ENCODE peak calls at places on chromosomes 1 and 21, in four cellular contexts. I is uterus, C is psoas muscle, K is Panc1. E is an unnamed sample.

GRCh38 chr21:35743571-35743970 is 316.8 kb downstream of the SETD4 start:
- DNase-seq in C (no peak), I (no peak), K (no peak), E (no peak)

GRCh38 chr1:90728656-90729257 is 11.7 kb upstream of the BARHL2 start:
- DNase-seq in I (no peak), C (no peak), K (no peak), E (no peak)

GRCh38 chr21:31161157-31161556 is 122.9 kb upstream of the KRTAP19-8 start:
- DNase-seq in K (no peak), I (no peak), C (no peak), E (no peak)

GRCh38 chr1:94061513-94062443 is 59.2 kb downstream of the ABCA4 start:
- DNase-seq in K (peak; percentile 66), I (peak; percentile 65), C (peak; percentile 44), E (no peak)

GRCh38 chr1:112337028-112337531 is 58.9 kb upstream of the CTTNBP2NL start:
- DNase-seq in K (peak; percentile 12), I (peak; percentile 31), C (peak; percentile 51), E (no peak)

GRCh38 chr1:16617101-16617727 is 3.9 kb upstream of the NBPF1 start:
- DNase-seq in I (peak; percentile 30), C (no peak), K (no peak), E (no peak)

GRCh38 chr1:59877108-59877682 is 49.4 kb downstream of the CYP2J2 start:
- DNase-seq in I (no peak), K (no peak), C (no peak), E (no peak)

GRCh38 chr1:91402023-91402422 is 2.6 kb downstream of the HFM1 start:
- DNase-seq in I (no peak), K (peak; percentile 10), C (no peak), E (no peak)

GRCh38 chr1:51284487-51284954 is 45.8 kb downstream of the TTC39A start:
- DNase-seq in I (no peak), C (no peak), K (no peak), E (no peak)

GRCh38 chr1:52059326-52059725 is 3.2 kb downstream of the BTF3L4 start:
- DNase-seq in I (no peak), K (no peak), C (no peak), E (no peak)

GRCh38 chr1:191343816-191344215 is 814.4 kb upstream of the RGS18 start:
- DNase-seq in K (no peak), C (no peak), I (no peak), E (no peak)

GRCh38 chr1:82019512-82019911 is 218.8 kb downstream of the ADGRL2 start:
- DNase-seq in I (no peak), K (no peak), C (no peak), E (no peak)

GRCh38 chr1:8495928-8496401 is 178.1 kb downstream of the SLC45A1 start:
- DNase-seq in C (no peak), K (no peak), I (no peak), E (no peak)

GRCh38 chr1:111204211-111204883 is 3.9 kb upstream of the DENND2D start:
- DNase-seq in I (no peak), K (no peak), C (peak; percentile 40), E (peak; percentile 55)

GRCh38 chr21:41583274-41583790 is 75.4 kb upstream of the TMPRSS2 start:
- DNase-seq in C (no peak), I (no peak), K (peak; percentile 43), E (no peak)

GRCh38 chr1:231091853-231092301 is 51.8 kb upstream of the FAM89A start:
- DNase-seq in I (no peak), C (no peak), K (peak; percentile 30), E (no peak)
- TF ChIP-seq CTCF in I (no peak), C (peak; percentile 26), K (peak; percentile 79), E (peak; percentile 58)

GRCh38 chr1:165637427-165637826 is 6.4 kb downstream of the MGST3 start:
- DNase-seq in C (no peak), K (no peak), I (no peak), E (no peak)

GRCh38 chr1:165639821-165640623 is 9.0 kb downstream of the MGST3 start:
- DNase-seq in K (no peak), C (no peak), I (no peak), E (no peak)

GRCh38 chr1:165645654-165646366 is 14.8 kb downstream of the MGST3 start:
- DNase-seq in I (no peak), C (no peak), K (no peak), E (no peak)

GRCh38 chr1:165644064-165644735 is 13.2 kb downstream of the MGST3 start:
- DNase-seq in C (no peak), I (no peak), K (no peak), E (no peak)

GRCh38 chr1:165641276-165641987 is 10.4 kb downstream of the MGST3 start:
- DNase-seq in I (no peak), C (no peak), K (no peak), E (no peak)
- H3K4me1 ChIP-seq in I (peaks cover 11% of the 10 kb centered on the region), C (peaks cover 71% of the 10 kb centered on the region), K (no peaks in the 10 kb centered on the region), E (peaks cover 6% of the 10 kb centered on the region)

GRCh38 chr1:208221291-208221622 is 22.9 kb downstream of the PLXNA2 start:
- DNase-seq in C (no peak), K (no peak), I (no peak), E (no peak)

GRCh38 chr1:208224192-208224713 is 19.9 kb downstream of the PLXNA2 start:
- DNase-seq in I (no peak), K (no peak), C (no peak), E (no peak)

GRCh38 chr1:208223136-208223535 is 21.0 kb downstream of the PLXNA2 start:
- DNase-seq in I (no peak), C (no peak), K (no peak), E (no peak)

GRCh38 chr1:208219659-208220282 is 24.4 kb downstream of the PLXNA2 start:
- DNase-seq in K (no peak), I (peak; percentile 86), C (peak; percentile 79), E (no peak)

GRCh38 chr1:208222376-208223110 is 21.6 kb downstream of the PLXNA2 start:
- DNase-seq in I (no peak), K (no peak), C (no peak), E (no peak)
- H3K4me3 ChIP-seq in I (no peak overlapping the region), K (no peak overlapping the region), C (no peak overlapping the region), E (no peak overlapping the region)

GRCh38 chr1:232385221-232385620 is 244.7 kb downstream of the SIPA1L2 start:
- DNase-seq in I (no peak), C (no peak), K (no peak), E (no peak)
- TF ChIP-seq CTCF in I (no peak), C (no peak), K (no peak), E (no peak)

DNA sequence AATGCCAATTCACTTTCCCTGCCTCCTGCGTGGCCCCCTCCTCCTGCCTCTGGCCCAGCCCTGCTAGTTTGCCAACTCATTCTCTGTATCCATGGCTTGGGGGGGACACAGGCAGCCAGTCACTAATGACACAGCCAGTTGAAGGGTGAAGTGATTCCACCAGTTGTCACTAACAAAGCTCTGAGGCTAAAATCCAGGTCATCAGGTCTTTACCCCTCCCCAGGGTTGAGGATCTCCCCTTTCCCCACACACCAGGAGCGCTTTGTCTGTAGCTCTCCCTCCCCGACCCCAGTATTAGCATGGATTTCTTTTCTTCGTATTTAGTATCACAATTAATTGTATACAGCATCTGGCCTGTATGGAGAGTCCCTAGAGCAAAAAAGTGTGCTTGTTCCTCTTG is 394.1 kb downstream of the RRAGC start:
- DNase-seq in C (no peak), I (no peak), K (no peak), E (no peak)
- H3K4me1 ChIP-seq in C (no peaks in the 10 kb centered on the region), I (no peaks in the 10 kb centered on the region), K (no peaks in the 10 kb centered on the region), E (no peaks in the 10 kb centered on the region)

DNA sequence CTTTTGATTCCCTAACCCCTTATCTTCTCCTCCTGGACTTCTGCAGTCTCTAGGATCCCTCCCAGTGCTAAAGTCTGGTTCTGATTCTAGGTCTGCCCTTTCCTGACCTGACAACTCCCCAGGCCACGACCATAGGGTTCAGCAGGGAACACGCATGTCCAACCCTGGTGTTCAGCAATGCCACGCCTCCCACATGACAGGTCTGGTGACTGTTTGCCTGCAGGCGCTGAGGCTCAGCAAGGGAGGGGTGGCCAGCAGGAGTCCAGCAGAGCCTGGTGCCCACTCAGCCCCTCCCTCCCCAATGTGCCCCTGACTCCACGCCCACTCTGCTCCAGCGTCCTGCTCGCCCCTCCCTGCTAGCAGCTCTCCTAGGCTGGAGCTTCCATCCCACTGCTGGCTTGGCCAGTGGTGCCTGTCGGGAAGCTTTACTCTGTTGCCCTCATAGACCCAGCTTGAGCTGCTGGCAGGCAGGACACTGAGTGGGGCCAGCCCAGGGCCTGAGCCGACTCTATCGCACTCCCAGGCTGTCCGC is 17.3 kb downstream of the SLC9A1 start:
- DNase-seq in C (no peak), I (no peak), K (no peak), E (no peak)
- H3K4me3 ChIP-seq in C (no peak overlapping the region), I (no peak overlapping the region), K (no peak overlapping the region), E (peak overlapping the region; percentile 41)

DNA sequence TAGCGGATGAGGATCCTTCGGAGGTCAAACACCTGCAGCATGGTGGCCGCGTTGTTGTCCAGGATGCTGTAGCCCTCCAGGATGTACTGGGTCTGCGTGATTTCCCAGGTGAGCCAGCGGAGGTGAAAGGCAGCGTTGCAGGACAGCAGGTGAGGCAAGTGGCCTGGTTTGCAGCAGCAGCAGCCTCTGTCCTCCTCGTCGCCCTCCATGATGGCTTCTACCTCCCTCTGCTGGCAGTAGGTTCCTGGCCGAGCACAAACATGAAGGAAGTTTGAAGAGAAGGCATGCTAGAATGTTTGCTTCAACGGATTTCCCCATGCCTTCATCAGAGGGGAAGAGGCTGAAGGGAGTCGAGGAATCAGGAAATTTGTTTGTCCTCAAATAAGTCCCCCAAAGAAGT is 74.7 kb downstream of the NTPCR start:
- DNase-seq in I (no peak), K (peak; percentile 15), C (peak; percentile 16), E (no peak)
- TF ChIP-seq CTCF in I (no peak), K (peak; percentile 66), C (peak; percentile 62), E (no peak)

GRCh38 chr1:36160388-36160948 is 4.5 kb downstream of the MAP7D1 start:
- DNase-seq in K (no peak), C (no peak), I (no peak), E (no peak)
- H3K4me1 ChIP-seq in K (peaks cover 48% of the 10 kb centered on the region), C (peaks cover 67% of the 10 kb centered on the region), I (peaks cover 3% of the 10 kb centered on the region), E (peaks cover 62% of the 10 kb centered on the region)

DNA sequence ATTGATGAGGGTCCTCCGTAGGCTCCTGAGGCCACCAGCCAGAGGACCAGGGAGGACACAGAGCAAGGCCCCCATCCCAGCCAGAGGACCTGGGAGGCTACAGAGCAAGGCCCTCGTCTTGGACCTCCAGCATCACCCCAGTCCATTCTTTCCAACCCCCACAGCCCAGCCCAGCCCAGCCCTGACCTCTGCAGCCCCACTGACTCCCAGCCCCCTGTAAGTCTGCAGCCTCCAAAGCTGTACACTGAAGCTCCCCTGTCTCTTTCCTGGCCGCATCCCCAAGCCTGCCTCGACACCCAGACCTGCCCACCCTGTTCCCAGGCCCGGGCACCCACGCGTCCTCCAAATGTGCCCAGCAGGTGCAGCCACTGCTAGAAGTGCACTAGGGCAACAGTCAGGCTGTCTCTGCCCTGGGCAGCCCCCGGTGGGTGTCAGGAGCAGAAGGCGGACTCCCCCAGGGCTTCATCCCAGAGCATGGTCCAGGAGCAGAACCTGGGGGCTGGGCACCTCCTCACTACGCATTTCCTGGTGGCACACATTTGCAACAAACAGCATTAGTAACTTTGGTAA is 2.1 kb downstream of the DVL1 start:
- DNase-seq in I (no peak), C (no peak), K (no peak), E (no peak)
- H3K4me3 ChIP-seq in I (peak overlapping the region; percentile 85), C (peak overlapping the region; percentile 73), K (peak overlapping the region; percentile 74), E (no peak overlapping the region)

DNA sequence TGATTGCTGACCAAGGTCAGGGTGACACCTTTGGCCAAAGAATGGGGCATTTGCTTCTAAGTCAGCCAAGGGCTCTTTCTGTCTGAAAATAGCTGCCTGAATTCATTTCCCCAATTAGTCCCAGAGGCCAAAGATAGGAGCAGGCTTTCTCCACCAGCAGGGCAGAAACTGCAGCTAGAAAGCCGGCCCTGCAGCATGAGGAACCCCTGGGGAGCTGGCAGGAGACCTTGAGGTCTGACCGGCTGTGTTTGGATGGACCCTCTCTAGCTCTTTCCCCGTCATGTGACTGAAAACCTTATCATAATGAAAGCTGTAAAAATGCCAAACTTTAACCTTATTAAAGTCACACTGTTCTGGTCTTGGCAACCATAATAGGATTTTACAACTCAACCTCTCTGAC is 93.4 kb downstream of the CD58 start:
- DNase-seq in C (no peak), K (no peak), I (no peak), E (no peak)
- TF ChIP-seq CTCF in C (no peak), K (no peak), I (no peak), E (no peak)

E was measured in CD8-positive, alpha-beta T cell.